ENCODE peak calls at places on chromosome 6, in five cellular contexts. J is BE2C, Y is spleen, Q is brain microvascular endothelial cell, L is AG04450. N is an unnamed sample.
A peak's percentile ranks its signal among the peaks of the same experiment; 100 is the strongest.

GRCh38 chr6:81562169-81562568 is 190.3 kb downstream of the TENT5A start:
- DNase-seq in J (no peak), L (peak; percentile 43), Y (no peak), Q (peak; percentile 69), N (no peak)

GRCh38 chr6:12138377-12138776 is 126.3 kb downstream of the HIVEP1 start:
- DNase-seq in Q (no peak), L (no peak), J (no peak), Y (no peak), N (no peak)

GRCh38 chr6:38192011-38192410 is 372.5 kb downstream of the ZFAND3 start:
- DNase-seq in J (no peak), L (no peak), Q (no peak), Y (no peak), N (no peak)

GRCh38 chr6:7390218-7390878 is 740 bp downstream of the RIOK1 start:
- DNase-seq in Y (no peak), Q (no peak), L (peak; percentile 50), J (no peak), N (no peak)

GRCh38 chr6:118469468-118469867 is 78.6 kb upstream of the PLN start:
- DNase-seq in Q (no peak), Y (no peak), L (no peak), J (no peak), N (no peak)

GRCh38 chr6:54737247-54737646 is 109.3 kb upstream of the FAM83B start:
- DNase-seq in J (peak; percentile 31), Q (no peak), Y (no peak), L (no peak), N (peak; percentile 52)

GRCh38 chr6:43021270-43022047 is at the start of gene RRP36:
- DNase-seq in Y (peak; percentile 96), L (no peak), J (peak; percentile 87), Q (peak; percentile 51), N (peak; percentile 85)

GRCh38 chr6:142542704-142543233 is 241.0 kb downstream of the ADGRG6 start:
- DNase-seq in Q (peak; percentile 70), Y (no peak), J (no peak), L (peak; percentile 48), N (no peak)

GRCh38 chr6:117505337-117505736 is 22.9 kb downstream of the DCBLD1 start:
- DNase-seq in Y (no peak), J (no peak), L (no peak), Q (no peak), N (peak; percentile 33)

GRCh38 chr6:160134779-160135547 is 13.3 kb downstream of the SLC22A1 start:
- DNase-seq in Y (no peak), Q (no peak), J (no peak), L (no peak), N (no peak)

GRCh38 chr6:26273673-26274595 is 91.1 kb upstream of the BTN3A2 start:
- DNase-seq in Y (no peak), L (no peak), J (no peak), Q (peak; percentile 14), N (no peak)

GRCh38 chr6:36851149-36851614 is 11.9 kb upstream of the CPNE5 start:
- DNase-seq in J (peak; percentile 48), Y (no peak), L (peak; percentile 21), Q (peak; percentile 71), N (peak; percentile 32)

GRCh38 chr6:3335169-3335568 is 76.4 kb downstream of the PSMG4 start:
- DNase-seq in Y (no peak), Q (no peak), J (no peak), L (no peak), N (no peak)

GRCh38 chr6:41469951-41470340 is 76.2 kb upstream of the FOXP4 start:
- DNase-seq in Y (no peak), Q (no peak), J (no peak), L (no peak), N (no peak)

GRCh38 chr6:89023591-89024441 is 56.7 kb upstream of the PNRC1 start:
- DNase-seq in Q (no peak), L (no peak), Y (no peak), J (no peak), N (peak; percentile 19)

GRCh38 chr6:151702851-151703629 is 104.4 kb upstream of the ESR1 start:
- DNase-seq in J (no peak), L (no peak), Y (no peak), Q (no peak), N (no peak)

GRCh38 chr6:75532521-75532920 is 38.9 kb upstream of the FILIP1 start:
- DNase-seq in Q (no peak), Y (no peak), J (no peak), L (no peak), N (no peak)

GRCh38 chr6:44201638-44202303 is 15.0 kb upstream of the MYMX start:
- DNase-seq in Y (no peak), L (no peak), J (no peak), Q (no peak), N (no peak)

GRCh38 chr6:42452171-42453026 is 673 bp upstream of the TRERF1 start:
- DNase-seq in Q (peak; percentile 51), Y (peak; percentile 91), L (peak; percentile 45), J (peak; percentile 87), N (peak; percentile 87)

GRCh38 chr6:74114428-74114827 is 418.4 kb downstream of the CD109 start:
- DNase-seq in L (no peak), Y (no peak), J (no peak), Q (no peak), N (no peak)

GRCh38 chr6:170052991-170053821 is 237.7 kb downstream of the DLL1 start:
- DNase-seq in Y (peak; percentile 65), L (no peak), J (no peak), Q (no peak), N (peak; percentile 14)

GRCh38 chr6:63923139-63923739 is 287.6 kb downstream of the PHF3 start:
- DNase-seq in L (peak; percentile 11), Y (no peak), Q (no peak), J (no peak), N (no peak)

GRCh38 chr6:144122861-144123260 is 27.5 kb upstream of the STX11 start:
- DNase-seq in J (no peak), Y (no peak), L (no peak), Q (no peak), N (no peak)

GRCh38 chr6:139148557-139149220 is 13.8 kb downstream of the HECA start:
- DNase-seq in Q (no peak), J (no peak), L (no peak), Y (no peak), N (no peak)

GRCh38 chr6:155837474-155837873 is 381.8 kb upstream of the NOX3 start:
- DNase-seq in Y (no peak), Q (no peak), L (no peak), J (no peak), N (no peak)
- TF ChIP-seq CTCF in Y (no peak), Q (no peak), L (no peak), J (no peak), N (no peak)

DNA sequence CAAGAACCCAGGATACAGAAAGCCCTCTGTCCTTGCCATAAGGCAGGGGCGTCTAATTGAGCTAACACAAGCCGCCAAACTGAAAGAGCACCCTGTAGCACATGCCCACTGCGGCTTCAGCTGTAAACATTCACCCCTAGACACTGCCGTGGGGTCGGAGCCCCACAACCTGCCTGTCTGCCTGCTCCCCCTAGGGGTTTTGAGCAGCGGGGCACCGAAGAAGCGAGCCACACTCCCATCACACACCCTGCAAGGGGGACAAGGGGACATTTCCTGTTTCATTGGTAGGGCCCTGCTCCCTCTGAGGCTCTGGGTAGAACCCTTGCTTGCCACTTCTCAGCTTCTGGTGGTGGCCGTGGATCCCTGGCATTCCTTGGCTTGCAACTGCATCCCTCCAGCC is 45.2 kb upstream of the BCLAF1 start:
- DNase-seq in Y (no peak), Q (no peak), J (peak; percentile 29), L (no peak), N (peak; percentile 23)
- TF ChIP-seq CTCF in Y (no peak), Q (peak; percentile 45), J (peak; percentile 40), L (peak; percentile 11), N (peak; percentile 24)

GRCh38 chr6:106975699-106976032 is 1.1 kb upstream of the CD24 start:
- DNase-seq in Y (no peak), Q (no peak), J (no peak), L (no peak), N (no peak)

GRCh38 chr6:106976270-106976669 is 1.7 kb upstream of the CD24 start:
- DNase-seq in Y (no peak), L (no peak), J (no peak), Q (no peak), N (no peak)

GRCh38 chr6:106974337-106974998 is at the start of gene CD24:
- DNase-seq in Q (no peak), J (peak; percentile 52), L (no peak), Y (peak; percentile 92), N (peak; percentile 93)

GRCh38 chr6:106973841-106974336 is 640 bp downstream of the CD24 start:
- DNase-seq in Q (no peak), J (peak; percentile 10), L (no peak), Y (peak; percentile 82), N (no peak)

DNA sequence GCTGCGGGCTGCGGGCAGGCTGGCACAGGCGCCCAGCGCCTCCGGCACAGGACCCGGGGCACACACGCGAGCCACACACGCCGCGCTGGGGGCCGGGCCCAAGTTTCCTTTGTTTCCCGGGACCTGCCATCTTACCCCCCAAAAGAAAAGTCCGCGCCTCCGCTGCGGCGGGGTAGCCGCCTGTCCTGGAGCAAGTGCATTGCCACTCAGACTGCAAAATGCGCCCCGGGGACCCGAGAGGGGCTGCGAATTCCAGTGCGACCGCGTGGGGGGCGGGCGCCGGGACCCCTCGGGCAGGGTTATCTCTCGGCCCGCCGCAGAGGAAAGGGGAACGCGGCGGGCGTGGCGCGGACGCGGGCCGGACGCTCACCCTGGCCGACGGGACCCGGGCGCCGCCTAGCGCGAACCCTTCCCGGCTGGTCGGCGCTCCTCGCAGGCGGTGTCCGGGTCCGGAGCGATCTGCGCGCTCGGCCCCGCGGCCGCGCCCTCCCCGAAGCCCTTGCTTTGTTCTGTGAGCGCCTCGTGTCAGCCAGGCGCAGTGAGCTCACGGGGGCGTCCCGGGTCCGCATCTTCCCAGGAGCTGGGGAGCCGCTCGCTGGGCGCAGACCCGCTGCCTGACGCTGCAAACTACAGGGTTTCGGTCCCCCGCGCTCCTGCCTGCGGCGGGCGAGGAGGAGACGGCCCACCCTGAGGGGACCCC is 620 bp upstream of the CD24 start:
- DNase-seq in J (peak; percentile 62), L (no peak), Y (peak; percentile 92), Q (no peak), N (peak; percentile 80)
- TF ChIP-seq CTCF in J (no peak), L (no peak), Y (no peak), Q (no peak), N (no peak)

GRCh38 chr6:107080036-107080435 is 35.3 kb downstream of the BEND3 start:
- DNase-seq in Y (no peak), J (peak; percentile 38), Q (no peak), L (no peak), N (no peak)

GRCh38 chr6:107070686-107071085 is 42.7 kb downstream of the MTRES1 start:
- DNase-seq in J (no peak), L (no peak), Q (no peak), Y (no peak), N (no peak)

GRCh38 chr6:107079429-107079828 is 35.9 kb downstream of the BEND3 start:
- DNase-seq in Y (no peak), L (no peak), J (peak; percentile 40), Q (no peak), N (no peak)

GRCh38 chr6:107077710-107078109 is 37.6 kb downstream of the BEND3 start:
- DNase-seq in Y (no peak), J (no peak), Q (no peak), L (no peak), N (no peak)

GRCh38 chr6:107075951-107076381 is 39.3 kb downstream of the BEND3 start:
- DNase-seq in J (no peak), Y (no peak), Q (no peak), L (no peak), N (no peak)
- TF ChIP-seq CTCF in J (peak; percentile 24), Y (no peak), Q (peak; percentile 21), L (peak; percentile 35), N (no peak)

N was measured in glutamatergic neuron.